ENCODE peak calls at places on chromosomes 12 and 14, in nine cellular contexts. One of them, this sample, is unnamed. For H3K4me1, the result is how much of the 10 kb centered on the place peaks cover.

GRCh38 chr12:90174198-90174510 is 465.5 kb upstream of the ATP2B1 start:
- DNase-seq in IMR-90: no peak
- DNase-seq in OCI-LY7: no peak
- DNase-seq in astrocyte: peak
- DNase-seq in fibroblast of lung: peak
- DNase-seq in GM12878: peak
- DNase-seq in neural progenitor cell: no peak
- DNase-seq in mammary epithelial cell: peak
- DNase-seq in HepG2: no peak
- DNase-seq in this sample: peak

GRCh38 chr12:16384732-16385131 is 37.3 kb downstream of the MGST1 start:
- DNase-seq in IMR-90: no peak
- DNase-seq in OCI-LY7: no peak
- DNase-seq in astrocyte: no peak
- DNase-seq in fibroblast of lung: no peak
- DNase-seq in GM12878: no peak
- DNase-seq in neural progenitor cell: no peak
- DNase-seq in mammary epithelial cell: no peak
- DNase-seq in HepG2: no peak
- DNase-seq in this sample: no peak

GRCh38 chr14:80606347-80606772 is 335.2 kb downstream of the CEP128 start:
- DNase-seq in IMR-90: no peak
- DNase-seq in OCI-LY7: no peak
- DNase-seq in astrocyte: no peak
- DNase-seq in fibroblast of lung: no peak
- DNase-seq in GM12878: no peak
- DNase-seq in neural progenitor cell: no peak
- DNase-seq in mammary epithelial cell: no peak
- DNase-seq in HepG2: no peak
- DNase-seq in this sample: no peak

GRCh38 chr12:27906127-27906500 is 66.4 kb downstream of the PTHLH start:
- DNase-seq in IMR-90: no peak
- DNase-seq in OCI-LY7: no peak
- DNase-seq in astrocyte: no peak
- DNase-seq in fibroblast of lung: no peak
- DNase-seq in GM12878: no peak
- DNase-seq in neural progenitor cell: no peak
- DNase-seq in mammary epithelial cell: peak
- DNase-seq in HepG2: no peak
- DNase-seq in this sample: peak

GRCh38 chr12:132534076-132534475 is 44.1 kb downstream of the FBRSL1 start:
- DNase-seq in IMR-90: no peak
- DNase-seq in OCI-LY7: no peak
- DNase-seq in astrocyte: no peak
- DNase-seq in fibroblast of lung: no peak
- DNase-seq in GM12878: no peak
- DNase-seq in neural progenitor cell: no peak
- DNase-seq in mammary epithelial cell: no peak
- DNase-seq in HepG2: no peak
- DNase-seq in this sample: no peak

GRCh38 chr12:30847259-30847658 is 79.3 kb upstream of the TSPAN11 start:
- DNase-seq in IMR-90: peak
- DNase-seq in OCI-LY7: peak
- DNase-seq in astrocyte: peak
- DNase-seq in fibroblast of lung: peak
- DNase-seq in GM12878: peak
- DNase-seq in neural progenitor cell: peak
- DNase-seq in mammary epithelial cell: peak
- DNase-seq in HepG2: peak
- DNase-seq in this sample: peak

GRCh38 chr14:30017370-30017993 is 89.8 kb upstream of the PRKD1 start:
- DNase-seq in IMR-90: no peak
- DNase-seq in OCI-LY7: no peak
- DNase-seq in astrocyte: no peak
- DNase-seq in fibroblast of lung: no peak
- DNase-seq in GM12878: no peak
- DNase-seq in neural progenitor cell: no peak
- DNase-seq in mammary epithelial cell: no peak
- DNase-seq in HepG2: no peak
- DNase-seq in this sample: no peak

GRCh38 chr12:93180566-93180965 is 197.2 kb upstream of the NUDT4 start:
- DNase-seq in IMR-90: no peak
- DNase-seq in OCI-LY7: no peak
- DNase-seq in astrocyte: no peak
- DNase-seq in fibroblast of lung: peak
- DNase-seq in GM12878: no peak
- DNase-seq in neural progenitor cell: no peak
- DNase-seq in mammary epithelial cell: no peak
- DNase-seq in HepG2: no peak
- DNase-seq in this sample: no peak

GRCh38 chr12:39912211-39912980 is 193.5 kb downstream of the SLC2A13 start:
- DNase-seq in IMR-90: no peak
- DNase-seq in OCI-LY7: no peak
- DNase-seq in astrocyte: no peak
- DNase-seq in fibroblast of lung: no peak
- DNase-seq in GM12878: no peak
- DNase-seq in neural progenitor cell: no peak
- DNase-seq in mammary epithelial cell: peak
- DNase-seq in HepG2: peak
- DNase-seq in this sample: peak

GRCh38 chr14:101004954-101005353 is 101.4 kb upstream of the RTL1 start:
- DNase-seq in IMR-90: peak
- DNase-seq in OCI-LY7: no peak
- DNase-seq in astrocyte: peak
- DNase-seq in fibroblast of lung: peak
- DNase-seq in GM12878: no peak
- DNase-seq in neural progenitor cell: no peak
- DNase-seq in mammary epithelial cell: no peak
- DNase-seq in HepG2: no peak
- DNase-seq in this sample: no peak

GRCh38 chr14:101005447-101005846 is 101.9 kb upstream of the RTL1 start:
- DNase-seq in IMR-90: no peak
- DNase-seq in OCI-LY7: no peak
- DNase-seq in astrocyte: no peak
- DNase-seq in fibroblast of lung: no peak
- DNase-seq in GM12878: no peak
- DNase-seq in neural progenitor cell: no peak
- DNase-seq in mammary epithelial cell: no peak
- DNase-seq in HepG2: no peak
- DNase-seq in this sample: no peak

GRCh38 chr14:101002738-101003137 is 99.2 kb upstream of the RTL1 start:
- DNase-seq in IMR-90: no peak
- DNase-seq in OCI-LY7: no peak
- DNase-seq in astrocyte: no peak
- DNase-seq in fibroblast of lung: no peak
- DNase-seq in GM12878: no peak
- DNase-seq in neural progenitor cell: no peak
- DNase-seq in mammary epithelial cell: no peak
- DNase-seq in HepG2: no peak
- DNase-seq in this sample: no peak

GRCh38 chr14:101006008-101006407 is 102.5 kb upstream of the RTL1 start:
- DNase-seq in IMR-90: no peak
- DNase-seq in OCI-LY7: no peak
- DNase-seq in astrocyte: no peak
- DNase-seq in fibroblast of lung: no peak
- DNase-seq in GM12878: no peak
- DNase-seq in neural progenitor cell: no peak
- DNase-seq in mammary epithelial cell: no peak
- DNase-seq in HepG2: no peak
- DNase-seq in this sample: no peak

GRCh38 chr14:101004176-101004575 is 100.7 kb upstream of the RTL1 start:
- DNase-seq in IMR-90: no peak
- DNase-seq in OCI-LY7: no peak
- DNase-seq in astrocyte: no peak
- DNase-seq in fibroblast of lung: no peak
- DNase-seq in GM12878: no peak
- DNase-seq in neural progenitor cell: no peak
- DNase-seq in mammary epithelial cell: no peak
- DNase-seq in HepG2: no peak
- DNase-seq in this sample: no peak
- H2AFZ ChIP-seq in IMR-90: peak
- H2AFZ ChIP-seq in OCI-LY7: no peak
- H2AFZ ChIP-seq in astrocyte: no peak
- H2AFZ ChIP-seq in fibroblast of lung: no peak
- H2AFZ ChIP-seq in GM12878: no peak
- H2AFZ ChIP-seq in neural progenitor cell: no peak
- H2AFZ ChIP-seq in mammary epithelial cell: no peak
- H2AFZ ChIP-seq in HepG2: no peak
- H2AFZ ChIP-seq in this sample: no peak

DNA sequence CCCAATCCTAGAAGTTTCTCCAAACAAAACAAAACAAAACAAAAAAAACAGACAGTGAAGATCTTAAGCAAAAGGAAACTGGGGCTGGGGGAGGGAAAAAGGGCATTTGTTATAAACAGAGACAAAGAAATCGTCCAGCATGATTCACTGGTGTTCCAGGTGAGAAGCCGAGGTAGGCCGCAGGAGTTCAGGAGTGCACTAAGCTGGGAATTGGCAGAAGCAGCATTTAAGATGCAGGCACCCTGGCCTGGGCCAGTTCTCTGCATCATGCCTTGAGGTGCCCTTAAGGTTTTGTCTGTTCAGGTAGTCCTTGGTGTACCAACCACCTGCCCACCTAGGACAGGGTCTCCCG is 11.2 kb downstream of the TBX3 start:
- DNase-seq in IMR-90: no peak
- DNase-seq in OCI-LY7: no peak
- DNase-seq in astrocyte: no peak
- DNase-seq in fibroblast of lung: no peak
- DNase-seq in GM12878: no peak
- DNase-seq in neural progenitor cell: no peak
- DNase-seq in mammary epithelial cell: no peak
- DNase-seq in HepG2: no peak
- DNase-seq in this sample: peak
- H3K4me3 ChIP-seq in IMR-90: peak
- H3K4me3 ChIP-seq in OCI-LY7: no peak
- H3K4me3 ChIP-seq in astrocyte: peak
- H3K4me3 ChIP-seq in fibroblast of lung: peak
- H3K4me3 ChIP-seq in GM12878: no peak
- H3K4me3 ChIP-seq in neural progenitor cell: no peak
- H3K4me3 ChIP-seq in mammary epithelial cell: peak
- H3K4me3 ChIP-seq in HepG2: no peak
- H3K4me3 ChIP-seq in this sample: peak

GRCh38 chr12:122946690-122947271 is 19.5 kb downstream of the ABCB9 start:
- DNase-seq in IMR-90: peak
- DNase-seq in OCI-LY7: peak
- DNase-seq in astrocyte: peak
- DNase-seq in fibroblast of lung: peak
- DNase-seq in GM12878: peak
- DNase-seq in neural progenitor cell: peak
- DNase-seq in mammary epithelial cell: peak
- DNase-seq in HepG2: peak
- DNase-seq in this sample: peak

GRCh38 chr12:122949405-122949804 is 16.9 kb downstream of the ABCB9 start:
- DNase-seq in IMR-90: no peak
- DNase-seq in OCI-LY7: no peak
- DNase-seq in astrocyte: no peak
- DNase-seq in fibroblast of lung: no peak
- DNase-seq in GM12878: no peak
- DNase-seq in neural progenitor cell: no peak
- DNase-seq in mammary epithelial cell: no peak
- DNase-seq in HepG2: no peak
- DNase-seq in this sample: no peak

GRCh38 chr12:122945047-122945592 is 21.1 kb downstream of the ABCB9 start:
- DNase-seq in IMR-90: no peak
- DNase-seq in OCI-LY7: no peak
- DNase-seq in astrocyte: no peak
- DNase-seq in fibroblast of lung: no peak
- DNase-seq in GM12878: no peak
- DNase-seq in neural progenitor cell: no peak
- DNase-seq in mammary epithelial cell: no peak
- DNase-seq in HepG2: no peak
- DNase-seq in this sample: no peak

GRCh38 chr12:122948605-122949004 is 17.7 kb downstream of the ABCB9 start:
- DNase-seq in IMR-90: no peak
- DNase-seq in OCI-LY7: no peak
- DNase-seq in astrocyte: no peak
- DNase-seq in fibroblast of lung: no peak
- DNase-seq in GM12878: no peak
- DNase-seq in neural progenitor cell: no peak
- DNase-seq in mammary epithelial cell: no peak
- DNase-seq in HepG2: no peak
- DNase-seq in this sample: no peak

DNA sequence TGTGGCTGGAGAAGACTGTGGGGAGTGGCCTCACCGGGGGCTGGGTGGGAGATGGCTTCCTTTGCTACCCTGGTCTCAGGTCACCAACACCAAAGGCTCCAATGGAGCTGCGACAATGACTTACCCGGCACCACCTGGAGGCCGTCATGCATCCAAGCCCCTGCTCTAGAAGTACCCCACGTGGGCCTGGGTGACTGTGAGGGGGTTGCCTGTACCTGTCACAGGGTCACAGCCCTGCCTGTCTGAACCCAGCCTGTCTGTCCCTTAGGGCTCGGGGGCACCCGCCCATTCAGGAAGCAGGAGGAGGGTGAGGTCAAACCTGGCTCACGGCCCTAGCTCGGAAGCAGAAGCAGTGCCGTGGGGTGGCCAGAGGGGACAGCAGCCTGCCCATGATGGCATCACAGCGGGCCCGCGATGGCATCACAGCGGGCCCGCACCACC is 18.9 kb downstream of the ABCB9 start:
- DNase-seq in IMR-90: no peak
- DNase-seq in OCI-LY7: no peak
- DNase-seq in astrocyte: no peak
- DNase-seq in fibroblast of lung: no peak
- DNase-seq in GM12878: no peak
- DNase-seq in neural progenitor cell: no peak
- DNase-seq in mammary epithelial cell: no peak
- DNase-seq in HepG2: no peak
- DNase-seq in this sample: no peak
- H3K4me1 ChIP-seq in IMR-90: under half
- H3K4me1 ChIP-seq in OCI-LY7: under half
- H3K4me1 ChIP-seq in astrocyte: under half
- H3K4me1 ChIP-seq in fibroblast of lung: under half
- H3K4me1 ChIP-seq in GM12878: under half
- H3K4me1 ChIP-seq in neural progenitor cell: under half
- H3K4me1 ChIP-seq in mammary epithelial cell: half or more
- H3K4me1 ChIP-seq in HepG2: under half
- H3K4me1 ChIP-seq in this sample: half or more

DNA sequence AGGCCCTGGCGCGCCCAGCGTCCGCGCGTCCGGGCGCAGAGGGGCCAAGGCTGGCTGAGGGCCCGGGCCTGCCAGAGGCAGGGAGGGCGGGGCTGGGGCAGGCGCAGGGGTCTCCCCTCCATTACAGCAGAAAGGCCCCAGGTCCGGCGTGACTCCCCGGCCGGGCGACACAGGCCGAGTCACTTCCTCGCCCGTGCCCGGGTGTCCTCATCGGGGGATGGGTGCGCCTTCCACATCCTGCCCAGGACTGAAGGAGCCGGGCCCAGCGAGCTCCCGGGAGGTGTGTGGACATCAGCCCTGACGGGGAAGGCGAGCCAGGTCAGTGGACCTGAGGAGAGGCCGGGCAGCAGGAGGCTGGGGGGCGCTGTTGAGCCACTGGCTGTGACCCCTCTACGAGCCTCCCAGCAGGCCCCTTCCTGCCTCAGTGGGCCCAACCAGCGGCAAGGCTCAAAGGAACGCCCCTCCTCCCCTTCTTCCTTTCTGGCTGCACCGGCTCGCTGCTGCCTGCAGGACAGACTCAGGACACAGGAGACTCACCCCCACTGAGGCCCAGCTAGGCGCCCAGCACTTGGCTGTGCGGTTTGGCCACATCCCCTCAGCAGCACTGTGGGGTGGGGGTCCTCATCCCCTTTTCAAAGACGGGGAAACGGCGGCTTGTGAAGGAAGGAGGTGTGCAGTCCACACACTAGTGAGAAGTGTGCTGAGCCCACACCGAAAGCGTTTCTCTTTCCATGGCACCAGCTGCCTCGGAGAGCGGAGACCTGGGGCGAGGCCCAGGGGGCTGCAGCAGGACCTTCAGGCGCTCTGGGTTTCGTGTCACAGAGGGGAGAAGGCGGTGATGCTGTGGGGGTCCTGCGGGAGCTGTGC is 606 bp downstream of the TNFAIP2 start:
- DNase-seq in IMR-90: no peak
- DNase-seq in OCI-LY7: no peak
- DNase-seq in astrocyte: no peak
- DNase-seq in fibroblast of lung: no peak
- DNase-seq in GM12878: no peak
- DNase-seq in neural progenitor cell: peak
- DNase-seq in mammary epithelial cell: no peak
- DNase-seq in HepG2: no peak
- DNase-seq in this sample: peak
- H2AFZ ChIP-seq in IMR-90: peak
- H2AFZ ChIP-seq in OCI-LY7: no peak
- H2AFZ ChIP-seq in astrocyte: peak
- H2AFZ ChIP-seq in fibroblast of lung: no peak
- H2AFZ ChIP-seq in GM12878: peak
- H2AFZ ChIP-seq in neural progenitor cell: peak
- H2AFZ ChIP-seq in mammary epithelial cell: no peak
- H2AFZ ChIP-seq in HepG2: no peak
- H2AFZ ChIP-seq in this sample: peak

This sample was measured in PC-3.